ENCODE peak calls at places on chromosomes 12 and 14, in four cellular contexts. U is fibroblast of lung; O is CD4-positive, alpha-beta memory T cell; Y is MCF 10A. F is an unnamed sample.

GRCh38 chr12:132317233-132317938 is 12.0 kb downstream of the GALNT9 start:
- DNase-seq in Y (no peak), U (no peak), O (no peak), F (no peak)

GRCh38 chr14:106883218-106883692 is 1356.9 kb downstream of the TMEM121 start:
- DNase-seq in U (no peak), Y (no peak), O (no peak), F (no peak)

GRCh38 chr12:101097829-101098580 is 112.0 kb downstream of the SLC5A8 start:
- DNase-seq in U (no peak), Y (no peak), O (no peak), F (no peak)

GRCh38 chr14:95200404-95200803 is 43.1 kb upstream of the DICER1 start:
- DNase-seq in O (no peak), U (no peak), Y (no peak), F (no peak)

GRCh38 chr12:123986374-123986920 is 13.4 kb downstream of the ZNF664 start:
- DNase-seq in O (no peak), U (no peak), Y (no peak), F (no peak)

GRCh38 chr12:76919388-76920181 is 40.8 kb upstream of the CSRP2 start:
- DNase-seq in Y (no peak), U (no peak), O (no peak), F (no peak)

GRCh38 chr12:84508943-84509342 is 403.7 kb downstream of the SLC6A15 start:
- DNase-seq in O (no peak), U (no peak), Y (peak; percentile 73), F (no peak)

GRCh38 chr14:31441273-31442110 is 15.8 kb downstream of the DTD2 start:
- DNase-seq in Y (no peak), O (no peak), U (peak; percentile 92), F (no peak)

GRCh38 chr14:81018714-81019512 is 63.5 kb downstream of the TSHR start:
- DNase-seq in O (no peak), U (no peak), Y (no peak), F (no peak)

GRCh38 chr14:54916061-54916460 is 13.4 kb upstream of the GCH1 start:
- DNase-seq in O (no peak), U (no peak), Y (no peak), F (no peak)

GRCh38 chr12:54262403-54262925 is 17.5 kb downstream of the CBX5 start:
- DNase-seq in Y (peak; percentile 81), O (no peak), U (peak; percentile 76), F (no peak)

F was measured in cerebellum.